ENCODE peak calls at places on chromosome 18, in four cellular contexts. One of them, this sample, is unnamed.

GRCh38 chr18:74023220-74023619 is 124.4 kb downstream of the FBXO15 start:
- DNase-seq in A549: no peak
- DNase-seq in HCT116: no peak
- DNase-seq in hepatocyte: no peak
- DNase-seq in this sample: no peak

GRCh38 chr18:38612904-38613303 is 1047.3 kb upstream of the CELF4 start:
- DNase-seq in A549: no peak
- DNase-seq in HCT116: no peak
- DNase-seq in hepatocyte: no peak
- DNase-seq in this sample: no peak

GRCh38 chr18:76405761-76406356 is 89.2 kb downstream of the ZNF516 start:
- DNase-seq in A549: peak
- DNase-seq in HCT116: peak
- DNase-seq in hepatocyte: peak
- DNase-seq in this sample: no peak

GRCh38 chr18:30522288-30522929 is 520.1 kb downstream of the DSC3 start:
- DNase-seq in A549: no peak
- DNase-seq in HCT116: no peak
- DNase-seq in hepatocyte: no peak
- DNase-seq in this sample: no peak

GRCh38 chr18:13471971-13472628 is 253.5 kb downstream of the LDLRAD4 start:
- DNase-seq in A549: no peak
- DNase-seq in HCT116: no peak
- DNase-seq in hepatocyte: no peak
- DNase-seq in this sample: no peak

GRCh38 chr18:11324510-11324909 is 175.1 kb upstream of the PIEZO2 start:
- DNase-seq in A549: no peak
- DNase-seq in HCT116: no peak
- DNase-seq in hepatocyte: no peak
- DNase-seq in this sample: no peak

GRCh38 chr18:54149078-54149697 is 75.3 kb downstream of the MBD2 start:
- DNase-seq in A549: peak
- DNase-seq in HCT116: peak
- DNase-seq in hepatocyte: peak
- DNase-seq in this sample: peak

GRCh38 chr18:40356153-40356552 is 1598.9 kb upstream of the PIK3C3 start:
- DNase-seq in A549: no peak
- DNase-seq in HCT116: no peak
- DNase-seq in hepatocyte: no peak
- DNase-seq in this sample: no peak

GRCh38 chr18:36580266-36580665 is 248.5 kb downstream of the TPGS2 start:
- DNase-seq in A549: no peak
- DNase-seq in HCT116: no peak
- DNase-seq in hepatocyte: no peak
- DNase-seq in this sample: no peak

GRCh38 chr18:78873916-78874505 is 105.6 kb upstream of the SALL3 start:
- DNase-seq in A549: no peak
- DNase-seq in HCT116: no peak
- DNase-seq in hepatocyte: no peak
- DNase-seq in this sample: no peak

DNA sequence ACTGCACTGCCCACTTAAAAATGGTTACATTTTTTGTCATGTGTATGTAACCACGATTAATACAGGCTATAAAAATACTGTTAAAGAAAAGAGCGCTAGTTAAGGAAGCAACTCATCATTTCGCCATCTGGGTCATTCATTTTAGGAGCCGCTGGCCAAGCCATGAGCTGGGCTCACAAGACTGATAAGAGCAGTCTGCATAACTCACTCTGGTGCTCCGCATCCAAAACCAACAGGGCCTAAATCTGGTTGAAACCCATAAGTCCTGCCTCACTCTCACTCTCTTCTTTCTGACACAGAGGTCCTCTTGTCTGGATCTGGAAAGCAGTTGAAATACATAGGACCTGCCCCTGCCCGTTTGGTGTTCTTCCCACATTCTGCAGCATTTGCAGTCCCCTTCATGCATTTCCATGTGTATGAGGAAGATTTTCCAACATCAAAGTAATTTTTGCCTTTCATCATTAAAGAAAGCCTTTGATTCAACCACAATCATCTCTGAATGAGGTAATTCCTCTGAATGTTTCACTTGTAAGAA is 112.0 kb downstream of the VAPA start:
- DNase-seq in A549: no peak
- DNase-seq in HCT116: no peak
- DNase-seq in hepatocyte: no peak
- DNase-seq in this sample: no peak
- H3K27ac ChIP-seq in A549: no peak
- H3K27ac ChIP-seq in HCT116: no peak
- H3K27ac ChIP-seq in hepatocyte: no peak
- H3K27ac ChIP-seq in this sample: no peak

DNA sequence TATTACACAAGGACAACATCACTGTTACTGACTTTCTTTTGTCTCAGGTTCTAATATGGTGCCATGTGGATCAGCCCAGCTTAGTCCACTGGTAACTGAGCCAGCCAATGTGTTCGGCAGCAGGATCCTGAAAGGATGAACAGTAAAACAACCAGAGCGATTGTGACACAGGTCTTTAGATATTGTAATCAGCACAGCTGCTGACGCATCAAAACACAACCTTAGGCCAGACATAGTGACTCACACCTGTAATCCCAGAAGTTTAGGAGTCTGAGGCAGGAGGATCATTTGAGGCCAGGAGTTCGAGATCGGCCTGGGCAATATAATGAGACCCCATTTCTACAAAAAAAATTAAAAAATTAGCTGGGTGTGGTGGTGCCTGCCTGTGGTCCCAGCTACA is 183.4 kb upstream of the CDH20 start:
- DNase-seq in A549: no peak
- DNase-seq in HCT116: no peak
- DNase-seq in hepatocyte: no peak
- DNase-seq in this sample: no peak
- H3K27ac ChIP-seq in A549: no peak
- H3K27ac ChIP-seq in HCT116: no peak
- H3K27ac ChIP-seq in hepatocyte: no peak
- H3K27ac ChIP-seq in this sample: no peak

DNA sequence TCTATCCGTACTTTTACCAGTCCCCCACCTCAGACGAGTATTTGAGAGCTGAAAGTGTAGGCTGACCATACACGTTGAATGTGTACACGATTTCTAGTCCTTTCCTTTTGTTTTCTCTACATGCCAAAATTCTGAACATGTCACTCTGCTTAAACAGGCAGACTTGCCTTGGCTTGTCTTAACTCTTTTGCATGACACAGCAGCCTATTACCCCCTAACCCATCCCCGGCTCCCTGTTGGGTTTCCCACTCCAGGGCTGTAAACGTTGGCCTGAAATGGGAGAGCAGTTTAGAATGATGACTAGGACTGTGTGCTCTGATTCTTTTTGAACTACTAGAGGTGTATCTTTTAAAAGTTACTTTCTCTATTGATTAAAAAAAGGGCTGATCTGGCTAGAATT is 19.1 kb downstream of the MTCL1 start:
- DNase-seq in A549: no peak
- DNase-seq in HCT116: no peak
- DNase-seq in hepatocyte: no peak
- DNase-seq in this sample: no peak
- H3K27ac ChIP-seq in A549: peak
- H3K27ac ChIP-seq in HCT116: no peak
- H3K27ac ChIP-seq in hepatocyte: no peak
- H3K27ac ChIP-seq in this sample: no peak

GRCh38 chr18:2672872-2673271 is 17.3 kb downstream of the SMCHD1 start:
- DNase-seq in A549: no peak
- DNase-seq in HCT116: no peak
- DNase-seq in hepatocyte: no peak
- DNase-seq in this sample: no peak

DNA sequence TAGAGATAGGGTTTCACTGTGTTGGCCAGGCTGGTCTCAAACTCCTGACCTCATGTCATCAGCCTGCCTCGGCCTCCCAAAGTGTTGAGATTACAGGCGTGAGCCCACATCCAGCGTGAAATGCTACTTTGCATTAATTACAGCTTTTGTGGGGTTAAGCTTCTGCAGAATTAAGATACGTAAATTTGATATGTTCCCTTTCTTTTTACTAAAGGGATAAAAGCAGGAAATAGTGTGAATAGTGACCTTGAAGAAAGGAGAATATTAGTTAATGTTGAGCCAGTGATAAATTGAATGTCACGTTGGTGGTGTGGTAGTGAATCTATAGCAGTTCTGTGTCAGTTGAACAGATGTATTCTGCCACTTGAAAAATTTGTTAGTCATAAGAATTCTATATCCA is 16.9 kb downstream of the SMCHD1 start:
- DNase-seq in A549: no peak
- DNase-seq in HCT116: no peak
- DNase-seq in hepatocyte: no peak
- DNase-seq in this sample: no peak
- H3K27ac ChIP-seq in A549: no peak
- H3K27ac ChIP-seq in HCT116: no peak
- H3K27ac ChIP-seq in hepatocyte: no peak
- H3K27ac ChIP-seq in this sample: no peak

GRCh38 chr18:46067431-46068007 is 4.5 kb downstream of the PSTPIP2 start:
- DNase-seq in A549: peak
- DNase-seq in HCT116: peak
- DNase-seq in hepatocyte: no peak
- DNase-seq in this sample: no peak
- H3K27ac ChIP-seq in A549: no peak
- H3K27ac ChIP-seq in HCT116: no peak
- H3K27ac ChIP-seq in hepatocyte: no peak
- H3K27ac ChIP-seq in this sample: no peak

DNA sequence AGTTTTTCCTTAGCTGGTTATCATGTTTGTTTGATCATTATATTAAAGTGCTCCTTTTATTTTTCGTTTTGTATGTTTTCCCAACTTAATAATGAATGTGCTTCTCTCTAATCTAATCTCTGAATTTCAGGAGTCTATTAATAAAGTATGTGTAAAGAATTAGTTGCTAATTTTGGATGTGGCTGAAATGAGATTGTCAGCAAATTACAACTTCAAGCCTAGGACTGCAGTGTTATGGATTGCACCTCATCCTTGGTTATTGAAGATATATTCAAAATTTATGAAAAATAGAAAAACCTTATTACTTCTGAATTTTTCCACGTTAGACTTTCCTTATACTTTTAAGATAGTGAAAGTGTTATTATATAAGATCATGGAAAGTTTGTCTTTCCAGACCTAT is 227.7 kb downstream of the NEDD4L start:
- DNase-seq in A549: no peak
- DNase-seq in HCT116: no peak
- DNase-seq in hepatocyte: no peak
- DNase-seq in this sample: no peak
- H3K27ac ChIP-seq in A549: no peak
- H3K27ac ChIP-seq in HCT116: no peak
- H3K27ac ChIP-seq in hepatocyte: peak
- H3K27ac ChIP-seq in this sample: no peak

DNA sequence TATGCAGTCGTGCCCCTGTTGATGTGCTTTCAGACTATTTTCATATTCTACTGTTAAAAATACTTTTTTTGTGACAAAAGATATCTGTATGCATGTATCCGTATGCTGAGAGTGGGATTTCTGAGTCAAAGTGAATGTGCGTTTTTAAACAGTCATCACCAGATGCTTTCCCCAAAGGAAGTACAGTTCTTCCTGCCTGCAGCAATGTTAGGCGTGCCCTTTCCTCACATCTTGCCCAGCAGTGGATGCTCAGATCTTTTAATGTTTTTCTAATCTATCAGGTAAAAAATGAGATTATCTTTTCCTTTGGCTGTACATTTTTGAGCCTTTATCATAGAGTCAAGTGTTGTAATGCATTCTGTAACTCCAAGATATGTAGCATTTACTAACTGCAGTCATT is 111.7 kb downstream of the PTPRM start:
- DNase-seq in A549: no peak
- DNase-seq in HCT116: no peak
- DNase-seq in hepatocyte: no peak
- DNase-seq in this sample: no peak
- H3K27ac ChIP-seq in A549: no peak
- H3K27ac ChIP-seq in HCT116: no peak
- H3K27ac ChIP-seq in hepatocyte: no peak
- H3K27ac ChIP-seq in this sample: no peak

DNA sequence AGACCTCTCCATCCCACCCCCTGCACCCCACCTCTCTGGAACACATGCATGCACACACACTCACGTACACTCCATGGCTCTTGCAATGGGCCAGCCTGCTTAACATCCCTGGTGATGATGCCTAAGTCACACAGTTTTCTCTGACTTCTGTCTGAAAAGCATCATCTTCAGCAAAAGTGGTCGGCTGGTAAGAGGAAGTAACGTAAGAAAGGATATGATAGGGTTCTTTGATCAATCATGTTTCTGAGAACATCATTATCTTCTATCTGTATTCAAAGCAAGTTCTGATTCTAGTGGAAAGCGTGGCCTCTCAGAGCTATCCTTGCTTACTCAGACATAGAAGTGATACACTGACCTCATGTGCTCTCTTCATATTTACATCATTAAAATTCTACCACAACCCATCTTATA is 11.4 kb upstream of the NDUFV2 start:
- DNase-seq in A549: no peak
- DNase-seq in HCT116: no peak
- DNase-seq in hepatocyte: no peak
- DNase-seq in this sample: no peak
- H3K27ac ChIP-seq in A549: peak
- H3K27ac ChIP-seq in HCT116: no peak
- H3K27ac ChIP-seq in hepatocyte: no peak
- H3K27ac ChIP-seq in this sample: no peak

GRCh38 chr18:58042826-58043362 is 1.1 kb upstream of the NEDD4L start:
- DNase-seq in A549: no peak
- DNase-seq in HCT116: no peak
- DNase-seq in hepatocyte: no peak
- DNase-seq in this sample: no peak
- H3K27ac ChIP-seq in A549: peak
- H3K27ac ChIP-seq in HCT116: no peak
- H3K27ac ChIP-seq in hepatocyte: peak
- H3K27ac ChIP-seq in this sample: no peak

DNA sequence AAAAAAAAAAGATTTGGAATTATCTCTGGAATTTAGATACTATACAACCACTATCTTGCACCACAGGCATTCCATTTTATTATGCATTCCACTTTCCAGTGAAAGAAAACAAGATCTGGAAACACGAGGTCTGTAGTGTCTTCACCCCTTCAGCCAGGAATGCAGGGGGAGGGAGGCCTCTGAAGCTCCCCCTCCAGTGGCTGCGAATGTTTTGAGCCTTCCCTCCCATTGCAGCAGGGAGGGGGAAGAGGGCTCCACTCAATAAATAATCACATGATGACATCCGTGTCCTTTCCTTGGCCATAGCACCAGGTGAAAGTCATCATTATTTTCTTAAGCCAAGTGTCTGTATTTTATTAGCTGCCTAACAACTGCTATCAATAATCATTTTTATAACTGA is 38.7 kb downstream of the ALPK2 start:
- DNase-seq in A549: no peak
- DNase-seq in HCT116: no peak
- DNase-seq in hepatocyte: peak
- DNase-seq in this sample: peak
- H3K27ac ChIP-seq in A549: peak
- H3K27ac ChIP-seq in HCT116: no peak
- H3K27ac ChIP-seq in hepatocyte: peak
- H3K27ac ChIP-seq in this sample: peak